ENCODE peak calls at places on chromosomes 5 and 9, in eight cellular contexts. E is stomach, R is neural crest cell, F is D721Med, J is left ventricle myocardium inferior, D is GM13977, S is uterus, B is upper lobe of right lung. M is an unnamed sample.

GRCh38 chr9:135788576-135789300 is 86.8 kb downstream of the KCNT1 start:
- DNase-seq in D (peak; percentile 35), R (no peak), J (no peak), S (no peak), E (no peak), B (no peak), F (no peak), M (no peak)

GRCh38 chr5:151213803-151214613 is 9.9 kb downstream of the CCDC69 start:
- DNase-seq in D (peak; percentile 87), B (peak; percentile 92), F (no peak), S (peak; percentile 67), J (peak; percentile 79), E (peak; percentile 72), R (no peak), M (no peak)

GRCh38 chr5:28807230-28807629 is 1768.8 kb upstream of the CDH9 start:
- DNase-seq in S (no peak), B (no peak), R (no peak), J (no peak), E (no peak), D (no peak), F (no peak), M (no peak)

GRCh38 chr5:173016621-173017046 is 33.1 kb downstream of the ATP6V0E1 start:
- DNase-seq in D (no peak), R (no peak), S (no peak), E (no peak), B (no peak), J (no peak), F (no peak), M (peak; percentile 66)

GRCh38 chr9:117249799-117250198 is 165.1 kb downstream of the ASTN2 start:
- DNase-seq in J (no peak), R (no peak), F (no peak), S (no peak), E (no peak), D (no peak), B (no peak), M (no peak)

GRCh38 chr5:92749943-92750342 is 831.1 kb downstream of the NR2F1-AS1 start:
- DNase-seq in B (no peak), J (no peak), E (no peak), S (no peak), R (no peak), F (no peak), D (no peak), M (no peak)

GRCh38 chr9:78031271-78031825 is at the start of gene GNAQ:
- DNase-seq in E (no peak), J (peak; percentile 33), S (peak; percentile 36), F (no peak), D (peak; percentile 51), B (peak; percentile 78), R (peak; percentile 45), M (no peak)

GRCh38 chr9:75601280-75601679 is 289.2 kb upstream of the PCSK5 start:
- DNase-seq in R (no peak), F (no peak), B (no peak), S (no peak), E (no peak), J (no peak), D (no peak), M (no peak)

GRCh38 chr5:40410231-40410861 is 269.4 kb upstream of the PTGER4 start:
- DNase-seq in E (no peak), F (no peak), D (no peak), S (no peak), J (no peak), R (no peak), B (no peak), M (no peak)

GRCh38 chr9:135300346-135301141 is 179.0 kb upstream of the PPP1R26 start:
- DNase-seq in R (no peak), D (no peak), F (peak; percentile 61), E (no peak), S (no peak), J (no peak), B (no peak), M (no peak)

GRCh38 chr9:87259543-87259942 is 238.1 kb upstream of the DAPK1 start:
- DNase-seq in D (no peak), E (no peak), B (no peak), R (no peak), J (no peak), F (no peak), S (no peak), M (no peak)

GRCh38 chr5:98777295-98777694 is 3.8 kb downstream of the RGMB start:
- DNase-seq in S (no peak), B (no peak), F (no peak), R (no peak), D (no peak), E (no peak), J (no peak), M (no peak)

GRCh38 chr5:81420039-81420667 is 26.2 kb upstream of the ACOT12 start:
- DNase-seq in R (no peak), J (no peak), B (no peak), D (no peak), S (no peak), E (no peak), F (no peak), M (no peak)

GRCh38 chr9:104093162-104093561 is 947 bp upstream of the SMC2 start:
- DNase-seq in J (no peak), B (no peak), F (no peak), R (no peak), S (no peak), D (peak; percentile 14), E (no peak), M (no peak)

GRCh38 chr9:128621730-128622455 is 34.8 kb downstream of the DYNC2I2 start:
- DNase-seq in F (no peak), J (no peak), S (no peak), R (no peak), B (no peak), E (no peak), D (no peak), M (no peak)

GRCh38 chr5:151095341-151096000 is 14.6 kb upstream of the TNIP1 start:
- DNase-seq in R (no peak), E (peak; percentile 60), S (peak; percentile 53), F (no peak), J (peak; percentile 61), D (no peak), B (no peak), M (no peak)

GRCh38 chr9:84442712-84443111 is 102.2 kb upstream of the SLC28A3 start:
- DNase-seq in E (no peak), D (no peak), S (no peak), B (no peak), J (no peak), F (no peak), R (no peak), M (no peak)

GRCh38 chr9:113274474-113275146 is 762 bp downstream of the CDC26 start:
- DNase-seq in J (no peak), S (no peak), R (peak; percentile 44), E (no peak), F (no peak), B (no peak), D (peak; percentile 59), M (no peak)

GRCh38 chr9:113278840-113279239 is 3.4 kb downstream of the PRPF4 start:
- DNase-seq in J (no peak), S (no peak), B (no peak), R (no peak), F (no peak), D (no peak), E (no peak), M (no peak)

GRCh38 chr9:113281356-113281755 is 5.9 kb downstream of the PRPF4 start:
- DNase-seq in F (no peak), D (no peak), R (no peak), J (no peak), S (no peak), B (no peak), E (no peak), M (no peak)

GRCh38 chr9:113269871-113270270 is 5.5 kb downstream of the CDC26 start:
- DNase-seq in J (no peak), R (no peak), D (no peak), S (no peak), E (no peak), F (no peak), B (no peak), M (no peak)

GRCh38 chr9:113275147-113276131 is at the start of the genes CDC26 and PRPF4:
- DNase-seq in S (peak; percentile 96), J (peak; percentile 96), E (peak; percentile 97), F (peak; percentile 79), R (peak; percentile 91), B (peak; percentile 98), D (peak; percentile 93), M (peak; percentile 85)
- TF ChIP-seq CTCF in S (no peak), J (no peak), E (no peak), F (no peak), R (no peak), B (no peak), D (no peak), M (no peak)

DNA sequence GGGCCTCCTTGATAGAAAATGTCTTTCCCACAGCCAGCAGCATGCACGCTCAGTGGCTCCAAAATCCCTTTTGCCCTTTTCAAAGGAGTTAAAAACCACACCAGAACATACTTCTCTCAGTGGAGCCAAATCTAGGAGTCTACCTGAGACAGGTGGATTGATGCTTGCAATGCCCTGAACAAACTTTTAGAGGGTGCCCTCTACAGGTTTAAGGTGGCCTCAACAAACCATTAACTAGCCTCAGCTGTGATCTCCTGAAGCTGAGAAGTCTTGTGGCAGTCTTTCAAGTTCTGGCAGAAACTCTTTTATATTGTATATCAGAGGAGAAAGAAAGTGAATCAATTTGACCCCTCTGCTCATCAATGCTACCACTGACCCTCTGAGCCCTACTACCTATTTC is 125.4 kb downstream of the MED27 start:
- DNase-seq in E (no peak), J (no peak), S (no peak), B (no peak), R (no peak), D (peak; percentile 30), F (no peak), M (no peak)
- TF ChIP-seq CTCF in E (no peak), J (peak; percentile 35), S (no peak), B (no peak), R (peak; percentile 43), D (peak; percentile 45), F (peak; percentile 31), M (peak; percentile 59)

DNA sequence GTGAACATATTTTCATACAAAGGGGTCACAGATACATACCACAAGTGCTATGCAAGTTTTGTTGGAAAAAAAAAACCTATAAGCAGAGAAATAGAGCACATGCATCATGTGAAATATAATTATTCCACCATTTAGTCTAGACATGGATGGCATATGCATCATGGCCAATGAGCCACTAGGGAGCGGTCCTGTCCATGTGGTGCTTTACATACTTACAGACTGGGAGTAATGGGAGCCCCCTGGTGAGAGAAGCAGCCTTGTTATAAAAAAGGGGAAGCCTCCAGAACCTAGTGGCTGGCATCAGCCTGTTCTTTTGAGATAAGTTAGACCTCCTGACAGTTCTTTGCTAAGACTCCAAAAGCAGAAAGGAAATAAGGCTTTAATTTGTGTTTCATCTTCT is 1524.1 kb downstream of the MAT2B start:
- DNase-seq in J (no peak), R (no peak), D (no peak), F (no peak), S (no peak), E (no peak), B (no peak), M (peak; percentile 77)
- TF ChIP-seq CTCF in J (no peak), R (peak; percentile 49), D (peak; percentile 18), F (peak; percentile 23), S (no peak), E (no peak), B (peak; percentile 11), M (peak; percentile 92)

DNA sequence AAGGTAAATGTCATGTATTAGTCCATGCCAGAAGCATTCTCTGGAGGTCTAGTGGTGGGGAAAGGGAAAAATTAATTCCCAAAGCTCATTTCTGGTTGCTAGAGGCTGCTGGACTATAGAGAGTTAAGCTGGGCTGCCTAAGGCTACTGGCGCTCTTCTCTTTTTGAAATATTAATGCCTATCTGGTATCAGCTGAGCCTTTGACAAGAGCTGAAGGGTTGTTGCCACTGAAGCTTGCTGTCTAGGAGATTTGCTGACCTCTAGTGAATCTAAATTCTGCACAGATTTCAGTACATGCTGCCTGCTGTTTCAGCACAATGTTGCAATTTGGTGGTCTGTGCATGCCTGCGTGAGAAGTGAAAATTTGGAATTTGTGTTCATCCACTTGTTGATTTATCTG is 29.1 kb upstream of the PLCXD3 start:
- DNase-seq in F (no peak), E (no peak), D (no peak), S (no peak), J (no peak), R (no peak), B (no peak), M (no peak)
- TF ChIP-seq CTCF in F (no peak), E (no peak), D (no peak), S (no peak), J (peak; percentile 27), R (no peak), B (no peak), M (no peak)